ENCODE peak calls at places on chromosome 16, in six cellular contexts. V, W, Q, B, O and P are unnamed samples.

GRCh38 chr16:51434567-51435198 is 283.6 kb upstream of the SALL1 start:
- DNase-seq in V (no peak), W (no peak), Q (no peak), B (no peak), O (no peak), P (no peak)

GRCh38 chr16:14284930-14285541 is 213.9 kb downstream of the MRTFB start:
- DNase-seq in V (no peak), W (no peak), Q (peak), B (peak), O (no peak), P (peak)

GRCh38 chr16:65122974-65123845 is 1.3 kb upstream of the CDH11 start:
- DNase-seq in V (no peak), W (peak), Q (peak), B (no peak), O (peak), P (peak)

GRCh38 chr16:89253548-89254287 is 36.2 kb downstream of the ZNF778 start:
- DNase-seq in V (no peak), W (no peak), Q (no peak), B (no peak), O (no peak), P (no peak)

GRCh38 chr16:86261379-86261778 is 248.9 kb upstream of the FOXF1 start:
- DNase-seq in V (no peak), W (no peak), Q (no peak), B (no peak), O (no peak), P (no peak)

GRCh38 chr16:2860826-2861567 is 3.0 kb upstream of the PRSS22 start:
- DNase-seq in V (no peak), W (no peak), Q (no peak), B (no peak), O (peak), P (no peak)

GRCh38 chr16:86846136-86846535 is 267.8 kb downstream of the FOXL1 start:
- DNase-seq in V (no peak), W (no peak), Q (no peak), B (no peak), O (no peak), P (no peak)

GRCh38 chr16:23504076-23504452 is 6.2 kb downstream of the GGA2 start:
- DNase-seq in V (no peak), W (no peak), Q (no peak), B (no peak), O (peak), P (no peak)

GRCh38 chr16:17989255-17989654 is 347.3 kb downstream of the NPIPA8 start:
- DNase-seq in V (peak), W (no peak), Q (no peak), B (no peak), O (no peak), P (no peak)

GRCh38 chr16:28117168-28117565 is 53.7 kb upstream of the GSG1L start:
- DNase-seq in V (no peak), W (no peak), Q (no peak), B (no peak), O (no peak), P (no peak)

GRCh38 chr16:353404-354285 is 1.1 kb upstream of the AXIN1 start:
- DNase-seq in V (no peak), W (no peak), Q (no peak), B (no peak), O (no peak), P (no peak)

GRCh38 chr16:53007095-53007494 is 45.6 kb downstream of the CHD9NB start:
- DNase-seq in V (no peak), W (no peak), Q (no peak), B (no peak), O (no peak), P (no peak)

GRCh38 chr16:21130811-21131210 is 19.8 kb downstream of the DNAH3 start:
- DNase-seq in V (no peak), W (no peak), Q (no peak), B (no peak), O (no peak), P (no peak)

GRCh38 chr16:50025544-50025931 is 513 bp downstream of the CNEP1R1 start:
- DNase-seq in V (no peak), W (no peak), Q (no peak), B (peak), O (peak), P (no peak)

GRCh38 chr16:82040296-82040695 is 5.2 kb downstream of the HSD17B2 start:
- DNase-seq in V (no peak), W (no peak), Q (no peak), B (no peak), O (no peak), P (no peak)

GRCh38 chr16:82197540-82198240 is 27.7 kb upstream of the MPHOSPH6 start:
- DNase-seq in V (no peak), W (no peak), Q (no peak), B (no peak), O (peak), P (no peak)

GRCh38 chr16:58513874-58514273 is 1.4 kb upstream of the SETD6 start:
- DNase-seq in V (no peak), W (no peak), Q (no peak), B (no peak), O (peak), P (no peak)

GRCh38 chr16:55357241-55357640 is 33.2 kb downstream of the IRX6 start:
- DNase-seq in V (no peak), W (no peak), Q (no peak), B (no peak), O (no peak), P (no peak)

GRCh38 chr16:86532526-86532815 is 22.1 kb downstream of the FOXF1 start:
- DNase-seq in V (no peak), W (no peak), Q (no peak), B (no peak), O (no peak), P (no peak)

GRCh38 chr16:23148513-23149266 is 562 bp downstream of the USP31 start:
- DNase-seq in V (peak), W (peak), Q (peak), B (peak), O (peak), P (peak)

GRCh38 chr16:29877266-29877961 is 14.4 kb upstream of the CDIPT start:
- DNase-seq in V (no peak), W (no peak), Q (no peak), B (no peak), O (peak), P (peak)

GRCh38 chr16:3096362-3096761 is 2.7 kb downstream of the ZSCAN10 start:
- DNase-seq in V (no peak), W (no peak), Q (no peak), B (no peak), O (no peak), P (no peak)

GRCh38 chr16:66266436-66267286 is 99.8 kb upstream of the CDH5 start:
- DNase-seq in V (no peak), W (no peak), Q (peak), B (no peak), O (no peak), P (no peak)

GRCh38 chr16:54242199-54242598 is 44.4 kb downstream of the IRX3 start:
- DNase-seq in V (no peak), W (no peak), Q (no peak), B (no peak), O (no peak), P (no peak)

GRCh38 chr16:47657977-47658376 is 196.8 kb downstream of the PHKB start:
- DNase-seq in V (no peak), W (no peak), Q (no peak), B (no peak), O (no peak), P (no peak)

GRCh38 chr16:20327444-20328041 is at the start of gene GP2:
- DNase-seq in V (peak), W (no peak), Q (no peak), B (peak), O (no peak), P (no peak)

GRCh38 chr16:2585651-2586081 is 47.8 kb downstream of the PDPK1 start:
- DNase-seq in V (no peak), W (no peak), Q (no peak), B (no peak), O (no peak), P (no peak)

GRCh38 chr16:15716694-15717447 is 66.8 kb downstream of the NDE1 start:
- DNase-seq in V (no peak), W (no peak), Q (no peak), B (no peak), O (no peak), P (no peak)

GRCh38 chr16:53372942-53373871 is 61.1 kb upstream of the RBL2 start:
- DNase-seq in V (peak), W (no peak), Q (no peak), B (peak), O (peak), P (no peak)

GRCh38 chr16:86575754-86576557 is 2.4 kb upstream of the FOXL1 start:
- DNase-seq in V (no peak), W (no peak), Q (peak), B (no peak), O (peak), P (no peak)

GRCh38 chr16:88739975-88740726 is 33.8 kb downstream of the CTU2 start:
- DNase-seq in V (no peak), W (no peak), Q (no peak), B (no peak), O (no peak), P (no peak)

GRCh38 chr16:83900611-83901010 is 1.7 kb downstream of the MLYCD start:
- DNase-seq in V (no peak), W (no peak), Q (no peak), B (no peak), O (peak), P (no peak)